ENCODE peak calls at places on chromosomes 7 and 10, in eight cellular contexts. C, D, N, X, T, V, O and K are unnamed samples.

GRCh38 chr7:50598455-50599343 is 33.5 kb upstream of the DDC start:
- DNase-seq in D (no peak), X (no peak), C (no peak), N (peak; percentile 61), T (no peak), O (no peak), V (no peak), K (no peak)

GRCh38 chr7:16025696-16026095 is 339.2 kb upstream of the MEOX2 start:
- DNase-seq in X (no peak), O (no peak), D (no peak), V (no peak), T (no peak), C (no peak), N (no peak), K (no peak)

GRCh38 chr7:80991654-80992053 is 72.8 kb upstream of the SEMA3C start:
- DNase-seq in X (no peak), D (no peak), C (no peak), N (no peak), V (no peak), O (no peak), T (no peak), K (no peak)

GRCh38 chr7:41880107-41880506 is 177.2 kb upstream of the INHBA start:
- DNase-seq in O (no peak), X (no peak), T (no peak), N (no peak), V (no peak), C (no peak), D (no peak), K (no peak)

GRCh38 chr7:100119701-100120517 is 475 bp downstream of the CNPY4 start:
- DNase-seq in D (peak; percentile 81), X (peak; percentile 93), V (peak; percentile 61), C (no peak), N (peak; percentile 80), O (peak; percentile 47), T (peak; percentile 45), K (peak; percentile 88)

GRCh38 chr7:131591674-131592328 is 35.4 kb upstream of the PODXL start:
- DNase-seq in X (no peak), O (no peak), T (no peak), V (no peak), N (peak; percentile 35), C (no peak), D (peak; percentile 31), K (no peak)

GRCh38 chr10:58892039-58892665 is 284.3 kb upstream of the PHYHIPL start:
- DNase-seq in T (no peak), C (no peak), O (no peak), V (no peak), X (no peak), N (no peak), D (peak; percentile 7), K (no peak)

GRCh38 chr10:62083868-62084267 is 182.4 kb downstream of the ARID5B start:
- DNase-seq in X (peak; percentile 84), C (no peak), O (peak; percentile 71), D (no peak), V (no peak), T (peak; percentile 62), N (peak; percentile 49), K (no peak)

GRCh38 chr10:3467052-3467906 is 294.7 kb upstream of the PITRM1 start:
- DNase-seq in D (peak; percentile 64), X (peak; percentile 88), T (peak; percentile 68), O (peak; percentile 55), V (peak; percentile 95), N (no peak), C (peak; percentile 93), K (peak; percentile 96)

GRCh38 chr10:47044741-47045140 is 133.5 kb downstream of the PTPN20 start:
- DNase-seq in D (no peak), T (no peak), O (no peak), V (no peak), N (peak; percentile 63), C (no peak), X (peak; percentile 63), K (no peak)

GRCh38 chr10:1360581-1361164 is 304.5 kb downstream of the WDR37 start:
- DNase-seq in X (no peak), T (no peak), N (no peak), O (no peak), D (peak; percentile 56), C (no peak), V (no peak), K (no peak)

GRCh38 chr7:120402368-120402767 is 129.4 kb downstream of the KCND2 start:
- DNase-seq in N (no peak), T (no peak), C (no peak), X (no peak), O (no peak), V (no peak), D (no peak), K (no peak)

GRCh38 chr10:124579003-124579384 is 117.4 kb downstream of the LHPP start:
- DNase-seq in D (no peak), V (no peak), C (no peak), T (no peak), O (no peak), X (peak; percentile 62), N (no peak), K (peak; percentile 44)

GRCh38 chr10:112969542-112969941 is 19.5 kb downstream of the TCF7L2 start:
- DNase-seq in D (no peak), O (no peak), T (no peak), N (no peak), X (peak; percentile 32), C (no peak), V (no peak), K (no peak)

GRCh38 chr7:68770649-68771048 is 827.6 kb upstream of the AUTS2 start:
- DNase-seq in O (no peak), N (peak; percentile 88), V (no peak), T (no peak), D (no peak), X (no peak), C (no peak), K (no peak)

GRCh38 chr7:46189255-46189790 is 268.3 kb upstream of the IGFBP3 start:
- DNase-seq in V (no peak), D (no peak), N (no peak), X (no peak), O (no peak), T (no peak), C (no peak), K (no peak)

GRCh38 chr10:8499312-8499711 is 444.8 kb downstream of the GATA3 start:
- DNase-seq in T (no peak), V (no peak), N (no peak), D (no peak), X (no peak), O (no peak), C (no peak), K (no peak)

GRCh38 chr7:152014722-152015121 is 10.8 kb upstream of the GALNT11 start:
- DNase-seq in C (no peak), N (no peak), X (no peak), V (no peak), T (peak; percentile 45), O (peak; percentile 34), D (no peak), K (no peak)

GRCh38 chr10:50576995-50577394 is 46.8 kb downstream of the SGMS1 start:
- DNase-seq in C (no peak), O (no peak), X (no peak), D (no peak), V (no peak), T (no peak), N (no peak), K (no peak)

GRCh38 chr10:5466451-5466996 is 32.8 kb downstream of the CALML5 start:
- DNase-seq in O (peak; percentile 87), N (no peak), V (no peak), T (peak; percentile 80), D (peak; percentile 90), X (peak; percentile 88), C (no peak), K (peak; percentile 79)

GRCh38 chr10:48655426-48656240 is 29.0 kb upstream of the WDFY4 start:
- DNase-seq in X (peak; percentile 80), V (peak; percentile 20), C (no peak), N (peak; percentile 71), T (peak; percentile 49), D (peak; percentile 59), O (peak; percentile 77), K (peak; percentile 74)

GRCh38 chr7:150949564-150949963 is 28.6 kb downstream of the KCNH2 start:
- DNase-seq in C (no peak), O (no peak), T (no peak), D (no peak), X (peak; percentile 50), N (peak; percentile 88), V (no peak), K (no peak)
- H3K27ac ChIP-seq in C (no peak overlapping the region), O (no peak overlapping the region), T (no peak overlapping the region), D (no peak overlapping the region), X (no peak overlapping the region), N (no peak overlapping the region), V (no peak overlapping the region), K (no peak overlapping the region)

GRCh38 chr10:77614778-77615625 is 22.6 kb downstream of the KCNMA1 start:
- DNase-seq in D (no peak), C (no peak), X (peak; percentile 57), T (no peak), V (no peak), O (no peak), N (no peak), K (no peak)
- TF ChIP-seq POLR2AphosphoS5 in D (no peak), C (no peak), X (peak; percentile 41), T (peak; percentile 14), V (no peak), O (no peak), N (no peak), K (no peak)

GRCh38 chr10:128863411-128863810 is 603.6 kb upstream of the MGMT start:
- DNase-seq in V (no peak), D (no peak), T (peak; percentile 69), X (no peak), O (no peak), C (no peak), N (no peak), K (peak; percentile 68)

GRCh38 chr10:128864554-128865300 is 602.3 kb upstream of the MGMT start:
- DNase-seq in D (no peak), C (no peak), N (no peak), T (no peak), X (no peak), O (no peak), V (no peak), K (peak; percentile 67)

GRCh38 chr10:128863823-128864405 is 603.1 kb upstream of the MGMT start:
- DNase-seq in N (no peak), D (no peak), O (no peak), C (no peak), T (no peak), V (no peak), X (no peak), K (peak; percentile 62)

GRCh38 chr10:128867119-128867518 is 599.9 kb upstream of the MGMT start:
- DNase-seq in C (no peak), X (no peak), T (no peak), N (no peak), O (no peak), V (no peak), D (no peak), K (no peak)

GRCh38 chr10:128865398-128865797 is 601.6 kb upstream of the MGMT start:
- DNase-seq in N (no peak), D (no peak), V (no peak), C (no peak), O (no peak), T (no peak), X (no peak), K (peak; percentile 61)
- H3K4me1 ChIP-seq in N (no peaks in the 10 kb centered on the region), D (no peaks in the 10 kb centered on the region), V (no peaks in the 10 kb centered on the region), C (no peaks in the 10 kb centered on the region), O (no peaks in the 10 kb centered on the region), T (peaks cover 3% of the 10 kb centered on the region), X (no peaks in the 10 kb centered on the region), K (no peaks in the 10 kb centered on the region)

DNA sequence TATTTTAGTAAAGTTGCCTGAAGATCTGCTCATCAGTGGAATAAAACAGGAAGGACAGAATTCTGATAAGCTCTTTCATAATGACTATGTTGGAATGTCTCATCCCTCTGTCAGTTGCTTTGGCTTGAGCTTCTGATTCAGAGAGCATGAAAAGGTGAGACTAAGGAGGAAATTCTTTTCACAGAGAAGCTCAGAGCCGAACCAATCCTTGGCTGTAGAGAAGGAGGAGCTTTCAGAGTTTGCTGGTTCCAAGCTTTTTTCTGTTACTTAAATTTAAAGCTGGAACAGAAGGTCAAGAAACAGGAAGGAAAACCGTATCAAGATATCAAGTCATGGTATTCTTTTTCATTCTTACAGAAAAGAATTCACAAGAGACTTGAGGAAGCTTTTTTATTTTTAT is 24.0 kb downstream of the GSTO2 start:
- DNase-seq in C (no peak), N (no peak), O (no peak), T (no peak), D (no peak), X (no peak), V (no peak), K (no peak)
- H3K27ac ChIP-seq in C (no peak overlapping the region), N (peak overlapping the region; percentile 68), O (no peak overlapping the region), T (no peak overlapping the region), D (no peak overlapping the region), X (no peak overlapping the region), V (no peak overlapping the region), K (no peak overlapping the region)